ENCODE peak calls at places on chromosomes 11 and 22, in eight cellular contexts. J is upper lobe of right lung, G is suprapubic skin, O is AG04450, Q is ovary, B is brain microvascular endothelial cell, H is pancreas, T is HCT116. A is an unnamed sample.

GRCh38 chr11:111823629-111824028 is 47.8 kb downstream of the ALG9 start:
- DNase-seq in J (no peak), G (no peak), O (no peak), Q (no peak), B (no peak), H (no peak), T (no peak), A (no peak)

GRCh38 chr11:13525257-13525656 is 29.5 kb upstream of the PTH start:
- DNase-seq in J (no peak), G (no peak), O (no peak), Q (no peak), B (no peak), H (no peak), T (no peak), A (no peak)

GRCh38 chr11:33719587-33719986 is 16.6 kb downstream of the CD59 start:
- DNase-seq in J (no peak), G (no peak), O (no peak), Q (no peak), B (no peak), H (no peak), T (no peak), A (no peak)

GRCh38 chr11:34259087-34259486 is 98.7 kb downstream of the ABTB2 start:
- DNase-seq in J (no peak), G (no peak), O (no peak), Q (no peak), B (no peak), H (no peak), T (no peak), A (no peak)

GRCh38 chr22:49760630-49761571 is 66.8 kb downstream of the BRD1 start:
- DNase-seq in J (peak; percentile 55), G (peak; percentile 68), O (no peak), Q (no peak), B (no peak), H (no peak), T (no peak), A (no peak)

GRCh38 chr11:64053699-64054098 is 18.0 kb downstream of the FLRT1 start:
- DNase-seq in J (no peak), G (no peak), O (no peak), Q (no peak), B (peak; percentile 5), H (no peak), T (no peak), A (no peak)

GRCh38 chr11:5923789-5924188 is 18.3 kb upstream of the OR56A3 start:
- DNase-seq in J (no peak), G (no peak), O (no peak), Q (no peak), B (no peak), H (no peak), T (no peak), A (no peak)

GRCh38 chr11:43735931-43736330 is 55.4 kb downstream of the HSD17B12 start:
- DNase-seq in J (no peak), G (no peak), O (no peak), Q (no peak), B (no peak), H (no peak), T (no peak), A (no peak)

GRCh38 chr11:117796456-117797428 is at the start of gene DSCAML1:
- DNase-seq in J (no peak), G (no peak), O (no peak), Q (no peak), B (no peak), H (no peak), T (no peak), A (no peak)

GRCh38 chr11:44326615-44327475 is 16.9 kb upstream of the ALX4 start:
- DNase-seq in J (peak; percentile 45), G (no peak), O (no peak), Q (no peak), B (no peak), H (no peak), T (no peak), A (no peak)

GRCh38 chr22:38267086-38267485 is 5.7 kb downstream of the TMEM184B start:
- DNase-seq in J (no peak), G (no peak), O (no peak), Q (peak; percentile 46), B (no peak), H (no peak), T (no peak), A (no peak)

GRCh38 chr11:42960521-42961088 is 351.2 kb upstream of the API5 start:
- DNase-seq in J (no peak), G (no peak), O (no peak), Q (no peak), B (no peak), H (no peak), T (no peak), A (no peak)

GRCh38 chr11:116826751-116827431 is 2.8 kb upstream of the APOC3 start:
- DNase-seq in J (no peak), G (no peak), O (no peak), Q (no peak), B (no peak), H (no peak), T (no peak), A (no peak)

GRCh38 chr11:28043930-28044709 is 63.8 kb downstream of the KIF18A start:
- DNase-seq in J (no peak), G (no peak), O (no peak), Q (no peak), B (no peak), H (no peak), T (no peak), A (no peak)

GRCh38 chr11:6633422-6634408 is 14.5 kb upstream of the TPP1 start:
- DNase-seq in J (no peak), G (no peak), O (no peak), Q (peak; percentile 15), B (no peak), H (peak; percentile 19), T (no peak), A (no peak)

GRCh38 chr11:48107188-48107704 is 109.4 kb upstream of the OR4B1 start:
- DNase-seq in J (no peak), G (no peak), O (no peak), Q (no peak), B (no peak), H (no peak), T (no peak), A (no peak)

DNA sequence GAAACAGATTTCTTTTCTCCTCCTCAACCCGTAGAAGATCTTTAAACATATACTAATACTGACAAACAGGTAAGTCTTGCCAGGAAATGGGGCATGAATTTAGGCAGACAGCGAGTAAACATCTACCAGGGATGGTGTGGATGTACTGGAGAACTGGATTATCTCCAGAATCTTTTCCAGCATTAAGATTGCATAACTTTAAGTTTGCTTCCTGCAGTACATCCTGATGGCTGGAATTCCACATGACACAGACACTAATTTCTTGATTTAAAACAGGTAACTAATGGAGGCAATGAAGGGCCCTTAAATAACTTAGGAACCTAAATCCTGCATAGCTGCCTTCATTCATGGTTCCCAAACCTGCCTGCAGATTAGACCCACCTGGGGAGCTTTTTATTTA is 40.7 kb downstream of the JHY start:
- DNase-seq in J (no peak), G (no peak), O (no peak), Q (no peak), B (no peak), H (no peak), T (no peak), A (no peak)
- H3K27ac ChIP-seq in J (no peak overlapping the region), G (no peak overlapping the region), O (no peak overlapping the region), Q (no peak overlapping the region), B (no peak overlapping the region), H (no peak overlapping the region), T (no peak overlapping the region), A (no peak overlapping the region)

DNA sequence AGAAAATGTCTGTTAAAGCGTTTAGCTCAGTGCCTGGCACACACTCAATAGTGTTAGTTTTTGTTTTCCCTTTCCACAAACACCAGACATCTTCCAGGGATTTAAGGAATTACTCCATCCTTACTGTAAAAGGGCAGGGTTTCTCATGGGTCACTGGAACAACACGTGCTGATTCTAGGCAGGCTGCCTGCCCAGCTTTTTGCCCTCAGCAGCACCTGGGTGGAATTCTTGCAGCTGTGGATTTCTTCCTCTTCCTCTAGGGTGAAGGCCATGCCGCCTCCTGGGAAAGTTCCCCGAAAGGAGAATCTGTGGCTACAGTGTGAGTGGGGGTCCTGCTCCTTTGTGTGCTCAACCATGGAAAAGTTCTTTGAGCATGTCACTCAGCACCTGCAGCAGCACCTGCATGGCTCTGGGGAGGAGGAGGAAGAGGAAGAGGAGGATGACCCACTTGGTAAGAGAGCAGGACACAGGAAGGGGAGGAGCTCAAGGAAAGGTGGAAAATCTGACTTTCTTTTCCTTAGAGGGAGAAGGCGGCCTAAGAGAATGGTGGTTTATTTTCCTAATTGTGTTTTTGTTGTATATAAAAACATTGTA is 5.4 kb downstream of the HINFP start:
- DNase-seq in J (no peak), G (no peak), O (no peak), Q (no peak), B (no peak), H (no peak), T (no peak), A (no peak)
- H3K27ac ChIP-seq in J (no peak overlapping the region), G (no peak overlapping the region), O (no peak overlapping the region), Q (no peak overlapping the region), B (no peak overlapping the region), H (no peak overlapping the region), T (peak overlapping the region; percentile 20), A (no peak overlapping the region)

GRCh38 chr11:10004526-10005113 is 289.4 kb downstream of the SBF2 start:
- DNase-seq in J (no peak), G (no peak), O (no peak), Q (no peak), B (no peak), H (no peak), T (no peak), A (no peak)
- H3K27ac ChIP-seq in J (no peak overlapping the region), G (no peak overlapping the region), O (no peak overlapping the region), Q (no peak overlapping the region), B (no peak overlapping the region), H (no peak overlapping the region), T (no peak overlapping the region), A (no peak overlapping the region)

DNA sequence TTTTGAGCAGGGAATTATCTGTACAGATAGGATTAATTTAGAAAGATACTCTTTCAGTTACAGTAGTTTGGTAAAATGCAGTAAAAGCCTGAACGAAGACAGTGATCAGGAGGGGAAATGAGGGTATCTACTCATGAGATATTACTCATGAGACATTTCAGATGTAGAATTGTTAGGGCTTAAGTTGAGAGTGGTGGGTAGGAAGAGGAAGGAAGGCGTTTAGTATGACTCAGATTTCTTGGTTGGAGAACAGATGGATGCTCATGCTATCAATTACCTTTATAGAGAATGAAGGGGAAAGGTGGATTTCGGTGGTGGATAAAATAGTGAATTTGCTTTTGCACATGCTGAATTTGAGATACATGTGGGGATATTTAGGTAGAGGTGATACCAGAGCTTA is 15.8 kb downstream of the CCDC81 start:
- DNase-seq in J (no peak), G (no peak), O (no peak), Q (no peak), B (no peak), H (no peak), T (no peak), A (no peak)
- H3K27ac ChIP-seq in J (no peak overlapping the region), G (no peak overlapping the region), O (no peak overlapping the region), Q (no peak overlapping the region), B (no peak overlapping the region), H (no peak overlapping the region), T (no peak overlapping the region), A (no peak overlapping the region)

DNA sequence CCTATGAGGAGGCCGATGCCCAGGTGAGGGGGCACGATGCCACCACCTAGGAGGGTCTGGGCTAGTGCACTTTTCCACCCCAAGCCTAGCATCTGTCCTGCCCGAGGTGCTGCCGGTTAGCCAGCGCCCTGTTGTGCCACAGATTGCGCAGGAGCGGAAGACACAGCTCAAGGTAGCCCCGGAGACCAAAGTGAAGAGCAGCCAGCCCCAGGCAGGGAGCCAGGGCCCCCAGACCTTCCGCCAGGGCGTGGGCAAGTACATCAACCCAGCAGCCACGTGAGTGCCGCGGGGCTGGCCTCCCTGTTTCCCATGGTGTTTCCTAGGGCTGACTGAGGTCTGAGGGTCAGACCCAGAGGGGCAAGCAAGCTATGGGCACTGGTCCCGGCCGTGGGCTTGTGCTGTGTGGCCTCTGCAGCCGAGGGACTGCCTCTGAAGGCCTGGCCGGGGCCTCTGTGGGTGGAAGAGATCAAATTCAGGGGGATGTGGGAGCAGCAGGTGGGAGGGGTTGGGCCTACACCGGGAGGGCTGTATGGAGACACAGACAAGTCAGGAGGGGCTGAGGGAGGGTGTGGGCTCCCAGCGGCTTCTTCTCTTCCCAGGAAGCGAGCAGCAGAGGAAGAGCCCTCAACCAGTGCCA is 29.1 kb downstream of the PPIL2 start:
- DNase-seq in J (no peak), G (no peak), O (no peak), Q (no peak), B (no peak), H (no peak), T (no peak), A (no peak)
- H3K27ac ChIP-seq in J (no peak overlapping the region), G (no peak overlapping the region), O (no peak overlapping the region), Q (no peak overlapping the region), B (no peak overlapping the region), H (no peak overlapping the region), T (no peak overlapping the region), A (no peak overlapping the region)